ENCODE peak calls at places on chromosomes 4 and X, in nine cellular contexts. F, W, Q, N, K, E, U, C and P are unnamed samples.

GRCh38 chrX:9317174-9317573 is 147.7 kb upstream of the TBL1X start:
- DNase-seq in F (no peak), W (no peak), Q (no peak), N (no peak), K (no peak), E (no peak), U (no peak), C (no peak), P (no peak)

GRCh38 chr4:169115897-169116254 is 105.8 kb upstream of the CBR4 start:
- DNase-seq in F (peak), W (peak), Q (peak), N (peak), K (peak), E (peak), U (peak), C (peak), P (peak)

GRCh38 chrX:40897768-40898167 is 162.4 kb upstream of the MED14 start:
- DNase-seq in F (no peak), W (no peak), Q (no peak), N (no peak), K (no peak), E (no peak), U (no peak), C (no peak), P (no peak)

GRCh38 chr4:46124773-46125172 is 919 bp upstream of the GABRG1 start:
- DNase-seq in F (no peak), W (no peak), Q (no peak), N (no peak), K (no peak), E (no peak), U (no peak), C (no peak), P (no peak)

GRCh38 chr4:170089743-170090666 is at the start of gene AADAT:
- DNase-seq in F (peak), W (peak), Q (peak), N (peak), K (peak), E (peak), U (peak), C (peak), P (peak)

GRCh38 chr4:106502106-106502699 is 133.6 kb upstream of the GIMD1 start:
- DNase-seq in F (no peak), W (peak), Q (peak), N (peak), K (peak), E (peak), U (peak), C (peak), P (peak)

GRCh38 chr4:48913346-48913745 is 6.8 kb upstream of the OCIAD2 start:
- DNase-seq in F (peak), W (peak), Q (peak), N (peak), K (no peak), E (peak), U (peak), C (peak), P (peak)

GRCh38 chr4:154622598-154622997 is 10.1 kb upstream of the FGG start:
- DNase-seq in F (no peak), W (peak), Q (peak), N (peak), K (no peak), E (peak), U (peak), C (peak), P (peak)

GRCh38 chr4:76582074-76582816 is 147.2 kb downstream of the SHROOM3 start:
- DNase-seq in F (no peak), W (no peak), Q (no peak), N (no peak), K (no peak), E (no peak), U (no peak), C (no peak), P (no peak)

GRCh38 chrX:142873214-142873613 is 152.5 kb upstream of the SPANXN4 start:
- DNase-seq in F (no peak), W (no peak), Q (no peak), N (no peak), K (no peak), E (no peak), U (no peak), C (no peak), P (no peak)

GRCh38 chrX:97308161-97308560 is 424.5 kb downstream of the RPA4 start:
- DNase-seq in F (no peak), W (peak), Q (no peak), N (no peak), K (no peak), E (no peak), U (no peak), C (no peak), P (peak)

GRCh38 chrX:13007519-13008188 is 32.7 kb downstream of the TMSB4X start:
- DNase-seq in F (no peak), W (peak), Q (peak), N (no peak), K (no peak), E (peak), U (no peak), C (peak), P (no peak)

GRCh38 chr4:98510757-98511517 is 147.5 kb downstream of the TSPAN5 start:
- DNase-seq in F (peak), W (peak), Q (peak), N (peak), K (no peak), E (peak), U (no peak), C (peak), P (no peak)

GRCh38 chr4:83252782-83253405 is 31.7 kb downstream of the COQ2 start:
- DNase-seq in F (no peak), W (peak), Q (peak), N (no peak), K (peak), E (peak), U (peak), C (peak), P (peak)

GRCh38 chrX:44953734-44954502 is 80.9 kb downstream of the KDM6A start:
- DNase-seq in F (no peak), W (no peak), Q (no peak), N (no peak), K (no peak), E (no peak), U (no peak), C (no peak), P (no peak)

GRCh38 chr4:108763226-108763593 is 357 bp upstream of the ETNPPL start:
- DNase-seq in F (no peak), W (no peak), Q (no peak), N (no peak), K (no peak), E (peak), U (no peak), C (no peak), P (no peak)

GRCh38 chr4:9832640-9833039 is 51.2 kb downstream of the DRD5 start:
- DNase-seq in F (no peak), W (no peak), Q (no peak), N (no peak), K (no peak), E (no peak), U (no peak), C (no peak), P (no peak)

GRCh38 chr4:41424541-41424940 is 113.4 kb upstream of the LIMCH1 start:
- DNase-seq in F (no peak), W (no peak), Q (no peak), N (no peak), K (no peak), E (no peak), U (no peak), C (no peak), P (no peak)

GRCh38 chrX:38561951-38562719 is 793 bp downstream of the TSPAN7 start:
- DNase-seq in F (no peak), W (no peak), Q (no peak), N (no peak), K (peak), E (no peak), U (no peak), C (no peak), P (no peak)

GRCh38 chr4:75137302-75137701 is 204.4 kb downstream of the PARM1 start:
- DNase-seq in F (no peak), W (no peak), Q (no peak), N (no peak), K (no peak), E (no peak), U (no peak), C (no peak), P (no peak)

GRCh38 chrX:71998836-71999509 is 88.3 kb downstream of the NHSL2 start:
- DNase-seq in F (no peak), W (peak), Q (no peak), N (no peak), K (no peak), E (peak), U (peak), C (no peak), P (no peak)

GRCh38 chr4:119962631-119963030 is 104.0 kb downstream of the MAD2L1 start:
- DNase-seq in F (no peak), W (no peak), Q (no peak), N (no peak), K (no peak), E (no peak), U (no peak), C (no peak), P (no peak)

GRCh38 chr4:119209077-119209476 is 3.4 kb upstream of the USP53 start:
- DNase-seq in F (peak), W (peak), Q (peak), N (peak), K (no peak), E (peak), U (peak), C (peak), P (no peak)

DNA sequence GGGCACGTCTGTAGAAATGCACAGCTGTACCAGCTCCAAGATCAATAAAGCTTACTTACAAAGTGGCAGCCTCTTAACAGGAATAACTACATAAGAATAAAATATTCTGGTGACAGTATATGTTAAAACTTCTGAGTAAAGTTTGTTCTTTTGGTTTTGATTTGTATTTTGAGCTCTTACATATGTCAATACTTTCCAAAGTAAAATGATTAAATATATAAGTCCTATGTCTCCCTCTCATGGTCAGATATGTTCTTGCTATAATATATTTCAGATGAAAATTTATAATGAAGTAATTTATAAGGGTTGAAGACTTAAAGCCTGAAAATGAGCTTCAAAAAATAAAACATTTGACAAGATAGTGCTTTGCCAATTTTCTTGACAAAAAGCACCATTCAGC is 254.4 kb downstream of the NPFFR2 start:
- DNase-seq in F (no peak), W (peak), Q (peak), N (no peak), K (no peak), E (peak), U (peak), C (peak), P (peak)
- TF ChIP-seq CTCF in F (peak), W (peak), Q (peak), N (peak), K (no peak), E (peak), U (no peak), C (peak), P (no peak)

DNA sequence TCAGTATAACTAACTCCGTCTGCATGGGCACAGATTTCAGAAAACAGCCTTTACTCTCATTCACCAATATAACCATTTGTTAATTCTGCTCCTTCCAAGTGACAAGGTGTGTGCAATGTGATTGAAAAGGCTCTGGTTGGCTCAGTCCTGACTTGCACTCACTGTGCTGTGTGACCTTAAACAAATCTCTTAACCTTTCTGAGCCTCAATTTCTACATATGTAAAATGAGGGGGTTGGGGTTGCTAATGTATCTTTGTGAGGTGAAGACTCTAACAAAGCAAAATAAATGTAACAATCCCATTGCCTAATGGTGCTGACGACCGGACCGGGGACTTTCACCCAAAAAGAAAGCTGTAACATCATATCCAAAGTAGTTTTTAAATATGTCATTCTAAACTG is 112.5 kb upstream of the GPC4 start:
- DNase-seq in F (no peak), W (no peak), Q (no peak), N (no peak), K (no peak), E (no peak), U (no peak), C (no peak), P (no peak)
- H3K4me3 ChIP-seq in F (no peak), W (no peak), Q (no peak), N (no peak), K (no peak), E (no peak), U (no peak), C (no peak), P (no peak)

GRCh38 chr4:178356725-178357124 is 914.5 kb upstream of the AGA start:
- DNase-seq in F (no peak), W (no peak), Q (peak), N (no peak), K (no peak), E (no peak), U (peak), C (no peak), P (no peak)
- TF ChIP-seq CTCF in F (no peak), W (no peak), Q (no peak), N (no peak), K (no peak), E (no peak), U (no peak), C (no peak), P (peak)

DNA sequence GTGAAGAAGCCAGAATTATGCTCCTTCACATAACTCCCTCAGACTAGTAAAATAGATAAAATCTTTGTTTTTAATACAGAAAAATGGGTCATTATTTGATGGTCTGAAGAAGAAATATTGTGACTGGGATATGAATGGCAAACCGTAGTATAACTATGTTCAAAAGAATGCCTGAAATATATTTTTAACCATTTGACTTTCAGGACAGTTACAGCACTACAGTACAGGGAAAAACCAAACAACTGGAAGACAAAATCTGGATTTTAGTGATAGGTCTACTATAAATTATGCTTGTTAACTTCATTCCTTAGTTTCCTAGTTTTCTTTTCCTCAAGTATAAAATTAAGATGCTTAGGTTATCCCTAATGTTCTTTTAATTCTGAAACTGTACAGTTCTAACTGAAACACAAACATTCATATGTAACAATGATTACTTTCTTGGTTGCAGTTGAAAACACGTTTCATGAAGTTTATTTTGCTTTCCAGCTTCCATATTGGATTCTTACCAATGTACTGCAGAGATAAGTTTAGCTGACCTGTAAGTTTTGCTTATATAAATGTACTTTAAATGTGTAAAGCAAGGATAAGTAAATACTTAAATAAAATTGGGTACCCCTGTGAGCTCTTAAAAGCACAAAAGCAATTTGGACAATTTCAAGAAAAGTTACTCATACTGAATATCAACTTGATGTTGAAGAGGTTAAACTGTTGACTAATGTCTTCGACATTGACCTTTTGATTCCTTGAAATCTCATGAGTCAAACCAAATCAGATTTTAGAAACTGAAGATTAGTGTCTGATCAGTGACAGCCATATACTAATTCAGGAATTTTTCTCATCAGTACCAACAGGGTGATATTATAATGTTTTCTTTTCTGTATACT is 895 bp downstream of the AFP start:
- DNase-seq in F (no peak), W (no peak), Q (no peak), N (no peak), K (no peak), E (no peak), U (no peak), C (no peak), P (no peak)
- H3K4me3 ChIP-seq in F (no peak), W (no peak), Q (no peak), N (no peak), K (no peak), E (no peak), U (no peak), C (no peak), P (no peak)

DNA sequence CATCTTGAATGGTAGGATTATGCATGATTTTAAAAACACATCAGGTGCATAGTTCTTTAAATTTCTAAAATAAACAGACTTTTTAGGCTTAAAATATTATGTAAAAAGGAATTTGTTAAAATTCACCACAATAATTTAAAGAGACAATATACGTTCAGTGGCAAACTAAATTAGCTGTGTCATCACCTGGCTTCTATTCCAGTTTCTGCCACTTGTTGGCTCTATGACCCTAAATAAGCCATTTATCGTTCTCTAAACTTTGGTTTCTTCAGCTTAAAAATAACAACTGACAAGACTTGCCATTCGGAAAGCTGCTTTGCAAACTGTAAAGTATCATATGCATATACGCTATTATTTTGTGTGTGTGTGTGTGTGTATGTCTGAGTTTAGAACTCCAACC is 141.3 kb downstream of the MGST2 start:
- DNase-seq in F (no peak), W (no peak), Q (no peak), N (no peak), K (no peak), E (no peak), U (no peak), C (no peak), P (no peak)
- TF ChIP-seq CTCF in F (no peak), W (no peak), Q (no peak), N (no peak), K (no peak), E (no peak), U (no peak), C (peak), P (no peak)

DNA sequence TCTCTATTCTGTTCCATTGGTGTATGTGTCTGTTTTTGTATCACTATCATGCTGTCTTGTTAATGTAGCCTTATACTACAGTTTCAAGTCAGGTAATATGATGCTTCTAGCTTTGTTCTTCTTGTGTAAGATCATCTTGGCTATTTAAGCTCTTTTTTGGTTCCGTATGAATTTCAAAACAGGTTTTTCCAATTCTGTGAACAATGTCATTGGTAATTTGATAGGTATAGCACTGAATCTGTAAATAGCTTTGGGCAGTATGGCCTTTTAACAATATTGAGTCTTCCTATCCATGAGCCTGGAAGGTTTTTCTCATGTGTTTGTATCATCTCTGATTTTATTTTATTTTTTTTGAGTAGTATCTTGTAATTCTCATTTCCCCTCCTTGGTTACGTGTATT is 94.3 kb downstream of the ANAPC10 start:
- DNase-seq in F (no peak), W (no peak), Q (peak), N (no peak), K (no peak), E (no peak), U (no peak), C (no peak), P (no peak)
- H3K4me3 ChIP-seq in F (no peak), W (no peak), Q (no peak), N (no peak), K (no peak), E (no peak), U (no peak), C (no peak), P (no peak)

GRCh38 chr4:183106839-183107238 is 7.8 kb downstream of the WWC2 start:
- DNase-seq in F (no peak), W (no peak), Q (no peak), N (no peak), K (no peak), E (no peak), U (peak), C (no peak), P (no peak)
- TF ChIP-seq CTCF in F (no peak), W (peak), Q (no peak), N (peak), K (no peak), E (peak), U (no peak), C (peak), P (peak)

DNA sequence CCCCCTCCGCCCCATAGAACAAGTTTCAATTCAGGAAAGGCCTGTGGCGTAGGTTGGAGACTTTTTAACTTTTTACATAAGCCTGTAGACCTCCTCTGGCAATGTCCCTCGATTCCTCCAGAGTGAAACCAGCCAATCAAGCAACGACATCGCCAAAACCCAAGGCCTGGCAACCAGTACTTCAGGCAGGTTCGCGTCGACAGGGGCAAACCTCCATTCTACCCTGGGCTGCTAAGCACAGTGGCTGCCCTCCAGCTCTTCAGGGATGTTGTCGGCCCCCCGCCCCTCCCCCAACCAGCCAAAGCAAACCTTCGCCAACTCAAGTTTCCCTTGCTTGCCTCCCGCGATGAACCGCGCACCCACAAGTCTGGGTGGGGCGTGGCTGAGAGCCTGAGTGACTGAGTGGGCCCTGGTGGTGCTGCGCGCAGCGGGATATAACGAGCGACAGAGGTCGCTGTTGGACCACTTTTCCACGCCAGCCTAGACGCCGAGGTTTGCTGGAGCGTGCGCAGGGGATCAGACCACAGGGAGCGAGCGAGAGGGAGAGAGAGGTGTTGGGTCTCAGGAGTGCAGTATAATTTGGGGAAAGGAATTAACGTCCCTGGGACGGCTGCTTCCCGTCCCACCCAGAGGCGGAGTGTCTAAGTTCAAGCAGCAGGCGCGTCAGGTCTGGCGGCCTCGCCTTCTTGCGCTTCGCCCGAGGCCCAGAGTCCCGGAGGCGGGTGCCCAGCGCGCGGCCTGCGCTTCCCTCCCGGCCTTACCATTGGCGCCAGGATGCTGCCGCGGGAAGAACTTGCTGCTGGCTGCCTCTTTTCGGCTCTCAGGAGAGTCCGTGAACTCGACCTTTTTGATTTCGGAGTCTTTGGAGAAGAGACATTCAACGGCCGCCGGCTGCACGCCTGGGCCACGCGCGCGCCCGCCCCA is 9.0 kb upstream of the PITX2 start:
- DNase-seq in F (peak), W (peak), Q (peak), N (peak), K (peak), E (peak), U (peak), C (peak), P (peak)
- H3K4me3 ChIP-seq in F (peak), W (peak), Q (peak), N (peak), K (no peak), E (peak), U (peak), C (peak), P (peak)